ENCODE peak calls at places on chromosomes 2 and 18, in eight cellular contexts. D is upper lobe of left lung; T is pancreas; M is CD8-positive, alpha-beta T cell; B is right lobe of liver; H is adrenal gland; L is Panc1; K is GM12878. G is an unnamed sample.

GRCh38 chr2:17208511-17208910 is 309.7 kb downstream of the RAD51AP2 start:
- DNase-seq in D (no peak), T (no peak), M (no peak), B (no peak), H (no peak), L (no peak), K (no peak), G (no peak)

GRCh38 chr2:132815522-132815921 is 145.5 kb upstream of the LYPD1 start:
- DNase-seq in D (no peak), T (no peak), M (no peak), B (no peak), H (no peak), L (no peak), K (no peak), G (no peak)

GRCh38 chr18:12742453-12742852 is 39.6 kb downstream of the PSMG2 start:
- DNase-seq in D (no peak), T (no peak), M (no peak), B (no peak), H (no peak), L (no peak), K (no peak), G (no peak)

GRCh38 chr2:33131108-33131507 is 184.4 kb downstream of the LTBP1 start:
- DNase-seq in D (no peak), T (no peak), M (no peak), B (no peak), H (no peak), L (no peak), K (no peak), G (no peak)

GRCh38 chr2:219352448-219353023 is 20.0 kb upstream of the RESP18 start:
- DNase-seq in D (no peak), T (peak; percentile 25), M (peak; percentile 72), B (no peak), H (peak; percentile 86), L (peak; percentile 30), K (no peak), G (peak; percentile 66)

GRCh38 chr2:98521266-98521665 is 76.6 kb downstream of the INPP4A start:
- DNase-seq in D (no peak), T (no peak), M (no peak), B (no peak), H (no peak), L (no peak), K (no peak), G (no peak)

GRCh38 chr18:40485318-40485717 is 1469.7 kb upstream of the PIK3C3 start:
- DNase-seq in D (no peak), T (no peak), M (no peak), B (no peak), H (no peak), L (no peak), K (no peak), G (no peak)

GRCh38 chr18:79366177-79367094 is 29.3 kb upstream of the NFATC1 start:
- DNase-seq in D (no peak), T (no peak), M (no peak), B (no peak), H (no peak), L (no peak), K (no peak), G (no peak)

GRCh38 chr2:159462201-159462785 is 154.1 kb downstream of the BAZ2B start:
- DNase-seq in D (no peak), T (no peak), M (no peak), B (no peak), H (no peak), L (no peak), K (no peak), G (no peak)

GRCh38 chr2:19786408-19787058 is 115.2 kb downstream of the TTC32 start:
- DNase-seq in D (no peak), T (no peak), M (no peak), B (no peak), H (no peak), L (no peak), K (no peak), G (no peak)

DNA sequence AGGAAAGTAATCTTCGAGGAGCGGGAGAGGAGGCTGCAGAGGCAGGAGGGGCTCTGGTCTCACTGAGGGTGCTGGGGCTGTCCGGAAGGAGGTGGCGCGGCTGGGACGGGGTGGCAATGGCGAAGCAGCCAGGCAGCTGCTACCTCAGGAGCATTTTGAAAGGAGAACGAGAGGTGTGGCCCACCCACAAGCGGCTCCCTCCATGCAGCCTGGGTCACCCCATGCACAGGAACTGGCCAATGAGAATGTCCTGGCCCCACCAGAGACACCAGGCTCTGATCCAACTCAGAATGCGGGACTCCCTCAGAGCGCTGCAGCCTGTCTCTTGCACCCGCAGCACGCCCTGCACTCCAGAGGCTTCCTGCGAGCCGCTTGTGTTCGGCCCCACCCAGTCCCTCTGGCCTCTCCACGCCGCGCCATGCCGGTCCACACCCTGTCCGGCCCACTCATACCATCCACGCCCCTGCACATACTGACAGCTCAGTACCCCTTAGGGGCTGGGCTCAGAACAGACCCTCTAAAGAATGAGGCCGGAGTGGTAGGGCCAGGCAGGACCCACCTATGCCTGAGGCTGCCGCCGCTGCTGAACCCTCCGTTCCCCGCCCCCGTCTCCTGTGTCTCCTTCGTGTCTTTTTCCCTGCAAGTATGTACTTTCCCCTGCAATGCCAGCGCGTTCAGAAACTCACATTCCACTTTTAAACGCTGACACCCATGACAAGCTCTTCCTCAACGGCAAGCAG is 6.4 kb upstream of the BOK start:
- DNase-seq in D (peak; percentile 79), T (no peak), M (no peak), B (no peak), H (no peak), L (no peak), K (no peak), G (no peak)
- H3K4me3 ChIP-seq in D (peak overlapping the region; percentile 1), T (no peak overlapping the region), M (no peak overlapping the region), B (peak overlapping the region; percentile 42), H (no peak overlapping the region), L (no peak overlapping the region), K (no peak overlapping the region), G (no peak overlapping the region)

GRCh38 chr2:53033416-53033815 is 734.2 kb upstream of the CHAC2 start:
- DNase-seq in D (no peak), T (no peak), M (no peak), B (no peak), H (no peak), L (no peak), K (no peak), G (no peak)

GRCh38 chr2:53028746-53029423 is 738.7 kb upstream of the CHAC2 start:
- DNase-seq in D (no peak), T (no peak), M (no peak), B (no peak), H (no peak), L (no peak), K (no peak), G (no peak)

DNA sequence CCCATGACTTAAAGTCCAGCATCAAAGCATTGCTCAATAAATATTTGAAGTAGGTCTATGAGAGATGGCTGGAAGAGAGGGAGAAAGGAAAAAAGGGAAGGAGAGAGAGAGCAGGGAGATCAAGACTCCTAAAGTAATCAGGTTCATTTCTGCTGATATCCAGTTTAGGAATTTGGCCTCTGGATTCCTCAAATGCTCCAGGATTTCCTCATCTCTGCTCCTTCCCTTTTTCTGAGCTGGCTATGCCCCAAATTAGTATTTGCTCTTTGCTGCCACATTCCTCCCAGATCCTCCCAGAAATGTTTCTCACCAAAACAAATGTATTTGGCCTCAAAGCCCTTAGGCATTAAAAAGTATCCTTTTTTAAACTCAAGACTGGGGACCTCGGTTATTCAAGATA is 739.3 kb upstream of the CHAC2 start:
- DNase-seq in D (no peak), T (no peak), M (no peak), B (no peak), H (no peak), L (no peak), K (no peak), G (no peak)
- H3K4me1 ChIP-seq in D (no peaks in the 10 kb centered on the region), T (no peaks in the 10 kb centered on the region), M (no peaks in the 10 kb centered on the region), B (no peaks in the 10 kb centered on the region), H (no peaks in the 10 kb centered on the region), L (no peaks in the 10 kb centered on the region), K (no peaks in the 10 kb centered on the region), G (no peaks in the 10 kb centered on the region)

DNA sequence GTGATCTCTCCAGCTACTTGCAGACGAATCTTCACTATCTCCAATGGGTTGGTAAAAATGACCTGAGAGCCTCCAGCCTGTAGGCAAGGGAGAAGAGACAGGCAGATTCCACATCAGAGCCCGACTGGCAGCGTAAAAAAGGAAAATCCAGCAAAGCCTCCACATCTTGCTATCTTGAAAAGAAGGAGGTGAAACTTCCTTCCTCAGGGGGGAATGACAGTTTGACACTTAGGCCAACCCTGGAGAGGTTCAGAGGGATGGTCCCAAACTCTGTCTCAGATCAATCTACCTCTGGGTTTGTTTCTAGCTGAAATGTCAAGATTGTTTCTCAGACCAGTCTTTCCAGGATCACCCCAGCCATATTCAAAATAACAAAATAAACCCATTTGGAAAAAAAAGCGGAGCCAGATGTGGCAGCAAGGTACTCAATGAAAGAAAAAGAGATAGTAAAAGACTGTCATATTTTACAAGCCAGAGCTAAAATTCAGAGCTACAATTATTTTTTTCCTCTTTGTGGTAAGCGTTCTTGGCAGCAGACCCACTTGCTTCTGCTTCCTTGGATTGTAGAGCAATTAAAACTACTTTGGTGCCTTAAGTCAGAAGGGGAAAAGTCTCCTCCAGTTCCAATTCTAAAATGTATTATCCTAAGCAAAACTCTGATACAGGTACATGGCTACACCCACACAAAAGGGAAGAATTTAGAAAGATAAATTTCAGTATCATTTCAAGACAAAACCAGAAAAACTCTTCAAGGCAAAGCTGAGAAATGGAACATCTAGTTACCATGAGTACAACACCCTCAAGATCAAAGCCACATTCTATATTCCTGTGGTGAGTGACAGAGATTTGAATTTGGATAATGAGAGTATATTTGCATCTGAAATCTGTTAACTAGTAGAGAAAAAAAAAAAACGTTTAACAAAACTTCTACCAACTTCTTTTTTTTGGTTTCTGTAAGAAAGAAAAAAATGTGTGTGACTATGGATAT is 100.1 kb downstream of the SLC25A12 start:
- DNase-seq in D (no peak), T (no peak), M (no peak), B (no peak), H (no peak), L (no peak), K (no peak), G (no peak)
- H3K36me3 ChIP-seq in D (peaks cover 35% of the 10 kb centered on the region), T (no peaks in the 10 kb centered on the region), M (no peaks in the 10 kb centered on the region), B (no peaks in the 10 kb centered on the region), H (peaks cover 26% of the 10 kb centered on the region), L (no peaks in the 10 kb centered on the region), K (peaks cover 18% of the 10 kb centered on the region), G (no peaks in the 10 kb centered on the region)

GRCh38 chr2:143844986-143845385 is 674.9 kb downstream of the ZEB2 start:
- DNase-seq in D (no peak), T (no peak), M (no peak), B (no peak), H (no peak), L (no peak), K (no peak), G (no peak)

GRCh38 chr2:143847257-143847656 is 672.7 kb downstream of the ZEB2 start:
- DNase-seq in D (no peak), T (no peak), M (no peak), B (no peak), H (no peak), L (no peak), K (no peak), G (no peak)

GRCh38 chr2:143852748-143853147 is 667.2 kb downstream of the ZEB2 start:
- DNase-seq in D (no peak), T (no peak), M (no peak), B (no peak), H (no peak), L (no peak), K (no peak), G (no peak)

GRCh38 chr2:143850084-143850483 is 669.8 kb downstream of the ZEB2 start:
- DNase-seq in D (no peak), T (no peak), M (no peak), B (no peak), H (no peak), L (no peak), K (no peak), G (no peak)
- H3K4me3 ChIP-seq in D (no peak overlapping the region), T (no peak overlapping the region), M (no peak overlapping the region), B (no peak overlapping the region), H (no peak overlapping the region), L (no peak overlapping the region), K (no peak overlapping the region), G (no peak overlapping the region)

G was measured in naive thymus-derived CD4-positive, alpha-beta T cell.